ENCODE peak calls at places on chromosomes 12 and 14, in eight cellular contexts. One of them, this sample, is unnamed.

GRCh38 chr14:100786131-100786530 is 39.8 kb upstream of the MEG3 start:
- DNase-seq in naive thymus-derived CD4-positive, alpha-beta T cell: no peak
- DNase-seq in T follicular helper cell: no peak
- DNase-seq in M059J: no peak
- DNase-seq in coronary artery: no peak
- DNase-seq in AG08395: no peak
- DNase-seq in endothelial cell: peak
- DNase-seq in central memory CD4-positive, alpha-beta T cell: no peak
- DNase-seq in this sample: no peak

GRCh38 chr14:91367173-91368171 is 50.1 kb downstream of the CCDC88C start:
- DNase-seq in T follicular helper cell: peak
- DNase-seq in M059J: peak
- DNase-seq in AG08395: no peak
- DNase-seq in coronary artery: no peak
- DNase-seq in central memory CD4-positive, alpha-beta T cell: peak
- DNase-seq in naive thymus-derived CD4-positive, alpha-beta T cell: peak
- DNase-seq in endothelial cell: no peak
- DNase-seq in this sample: no peak

GRCh38 chr12:11980133-11980532 is 90.6 kb upstream of the BCL2L14 start:
- DNase-seq in endothelial cell: no peak
- DNase-seq in central memory CD4-positive, alpha-beta T cell: no peak
- DNase-seq in T follicular helper cell: no peak
- DNase-seq in coronary artery: no peak
- DNase-seq in AG08395: no peak
- DNase-seq in naive thymus-derived CD4-positive, alpha-beta T cell: no peak
- DNase-seq in M059J: no peak
- DNase-seq in this sample: no peak

GRCh38 chr12:116689586-116689985 is 48.3 kb downstream of the SPRING1 start:
- DNase-seq in naive thymus-derived CD4-positive, alpha-beta T cell: no peak
- DNase-seq in coronary artery: no peak
- DNase-seq in M059J: no peak
- DNase-seq in central memory CD4-positive, alpha-beta T cell: no peak
- DNase-seq in endothelial cell: no peak
- DNase-seq in T follicular helper cell: no peak
- DNase-seq in AG08395: no peak
- DNase-seq in this sample: no peak

GRCh38 chr12:69994593-69995222 is 169.7 kb downstream of the MYRFL start:
- DNase-seq in AG08395: no peak
- DNase-seq in T follicular helper cell: no peak
- DNase-seq in central memory CD4-positive, alpha-beta T cell: no peak
- DNase-seq in coronary artery: no peak
- DNase-seq in naive thymus-derived CD4-positive, alpha-beta T cell: no peak
- DNase-seq in endothelial cell: no peak
- DNase-seq in M059J: peak
- DNase-seq in this sample: no peak

GRCh38 chr12:131112690-131113290 is 159.1 kb downstream of the ADGRD1 start:
- DNase-seq in M059J: no peak
- DNase-seq in endothelial cell: no peak
- DNase-seq in central memory CD4-positive, alpha-beta T cell: no peak
- DNase-seq in T follicular helper cell: no peak
- DNase-seq in coronary artery: no peak
- DNase-seq in AG08395: peak
- DNase-seq in naive thymus-derived CD4-positive, alpha-beta T cell: no peak
- DNase-seq in this sample: no peak

GRCh38 chr12:132253698-132254480 is 75.5 kb downstream of the GALNT9 start:
- DNase-seq in M059J: no peak
- DNase-seq in central memory CD4-positive, alpha-beta T cell: no peak
- DNase-seq in endothelial cell: no peak
- DNase-seq in coronary artery: no peak
- DNase-seq in AG08395: no peak
- DNase-seq in T follicular helper cell: no peak
- DNase-seq in naive thymus-derived CD4-positive, alpha-beta T cell: no peak
- DNase-seq in this sample: no peak

GRCh38 chr12:4450551-4451112 is 5.0 kb upstream of the FGF6 start:
- DNase-seq in coronary artery: no peak
- DNase-seq in endothelial cell: no peak
- DNase-seq in AG08395: no peak
- DNase-seq in central memory CD4-positive, alpha-beta T cell: no peak
- DNase-seq in M059J: peak
- DNase-seq in T follicular helper cell: no peak
- DNase-seq in naive thymus-derived CD4-positive, alpha-beta T cell: no peak
- DNase-seq in this sample: peak

GRCh38 chr12:46562625-46563228 is 190.2 kb upstream of the SLC38A2 start:
- DNase-seq in coronary artery: no peak
- DNase-seq in AG08395: peak
- DNase-seq in endothelial cell: no peak
- DNase-seq in central memory CD4-positive, alpha-beta T cell: no peak
- DNase-seq in naive thymus-derived CD4-positive, alpha-beta T cell: no peak
- DNase-seq in M059J: peak
- DNase-seq in T follicular helper cell: no peak
- DNase-seq in this sample: no peak

This sample was measured in lower leg skin.